ENCODE peak calls at places on chromosomes 5 and 9, in seven cellular contexts. P is cardiac fibroblast, E is brain microvascular endothelial cell, M is OCI-LY7, Q is bronchial epithelial cell, U is epithelial cell of esophagus, N is AG04449. Z is an unnamed sample.

GRCh38 chr5:139966856-139967255 is 76.2 kb downstream of the NRG2 start:
- DNase-seq in Q (no peak), E (no peak), P (no peak), U (no peak), M (no peak), N (no peak), Z (no peak)

GRCh38 chr5:31731016-31731415 is 92.1 kb downstream of the PDZD2 start:
- DNase-seq in E (no peak), Q (no peak), P (no peak), U (no peak), M (no peak), N (no peak), Z (no peak)

GRCh38 chr9:69120380-69121154 is 53.5 kb upstream of the TJP2 start:
- DNase-seq in E (no peak), P (no peak), N (no peak), Q (peak), U (peak), M (peak), Z (no peak)

GRCh38 chr9:126097679-126098078 is 228.9 kb upstream of the MVB12B start:
- DNase-seq in P (no peak), Q (no peak), U (no peak), N (no peak), M (no peak), E (no peak), Z (no peak)

GRCh38 chr9:15711531-15712295 is 158.9 kb downstream of the CCDC171 start:
- DNase-seq in Q (peak), N (no peak), P (peak), M (no peak), U (peak), E (no peak), Z (peak)

GRCh38 chr5:9437741-9438240 is 108.1 kb downstream of the SEMA5A start:
- DNase-seq in Q (peak), P (peak), U (peak), M (no peak), N (peak), E (peak), Z (peak)

GRCh38 chr9:128494108-128494742 is 10.3 kb upstream of the GLE1 start:
- DNase-seq in E (peak), P (peak), M (no peak), U (no peak), Q (no peak), N (no peak), Z (no peak)

GRCh38 chr9:5430912-5431311 is 6.8 kb downstream of the PLGRKT start:
- DNase-seq in E (no peak), N (no peak), Q (no peak), P (no peak), M (no peak), U (no peak), Z (no peak)

GRCh38 chr9:79692857-79693571 is 121.2 kb downstream of the TLE4 start:
- DNase-seq in M (no peak), P (no peak), N (no peak), E (peak), Q (no peak), U (no peak), Z (no peak)

GRCh38 chr5:56588636-56589485 is 226.5 kb upstream of the MAP3K1 start:
- DNase-seq in E (no peak), P (no peak), M (peak), N (no peak), Q (no peak), U (no peak), Z (no peak)

GRCh38 chr5:133520991-133521706 is 91.2 kb downstream of the FSTL4 start:
- DNase-seq in P (no peak), Q (no peak), N (no peak), U (no peak), M (no peak), E (no peak), Z (no peak)

GRCh38 chr5:150068472-150068871 is 17.9 kb downstream of the CSF1R start:
- DNase-seq in N (no peak), Q (no peak), U (no peak), E (no peak), P (peak), M (no peak), Z (no peak)

GRCh38 chr5:2886531-2886930 is 135.1 kb upstream of the IRX2 start:
- DNase-seq in N (no peak), E (no peak), P (no peak), U (no peak), Q (no peak), M (no peak), Z (no peak)

GRCh38 chr5:2883771-2884170 is 132.3 kb upstream of the IRX2 start:
- DNase-seq in E (no peak), M (no peak), N (no peak), Q (no peak), U (no peak), P (no peak), Z (no peak)

GRCh38 chr5:2888520-2889060 is 137.1 kb upstream of the IRX2 start:
- DNase-seq in N (no peak), P (no peak), M (no peak), U (no peak), Q (no peak), E (no peak), Z (no peak)

GRCh38 chr5:2889946-2890475 is 138.5 kb upstream of the IRX2 start:
- DNase-seq in U (no peak), Q (no peak), P (no peak), M (no peak), N (no peak), E (no peak), Z (no peak)

DNA sequence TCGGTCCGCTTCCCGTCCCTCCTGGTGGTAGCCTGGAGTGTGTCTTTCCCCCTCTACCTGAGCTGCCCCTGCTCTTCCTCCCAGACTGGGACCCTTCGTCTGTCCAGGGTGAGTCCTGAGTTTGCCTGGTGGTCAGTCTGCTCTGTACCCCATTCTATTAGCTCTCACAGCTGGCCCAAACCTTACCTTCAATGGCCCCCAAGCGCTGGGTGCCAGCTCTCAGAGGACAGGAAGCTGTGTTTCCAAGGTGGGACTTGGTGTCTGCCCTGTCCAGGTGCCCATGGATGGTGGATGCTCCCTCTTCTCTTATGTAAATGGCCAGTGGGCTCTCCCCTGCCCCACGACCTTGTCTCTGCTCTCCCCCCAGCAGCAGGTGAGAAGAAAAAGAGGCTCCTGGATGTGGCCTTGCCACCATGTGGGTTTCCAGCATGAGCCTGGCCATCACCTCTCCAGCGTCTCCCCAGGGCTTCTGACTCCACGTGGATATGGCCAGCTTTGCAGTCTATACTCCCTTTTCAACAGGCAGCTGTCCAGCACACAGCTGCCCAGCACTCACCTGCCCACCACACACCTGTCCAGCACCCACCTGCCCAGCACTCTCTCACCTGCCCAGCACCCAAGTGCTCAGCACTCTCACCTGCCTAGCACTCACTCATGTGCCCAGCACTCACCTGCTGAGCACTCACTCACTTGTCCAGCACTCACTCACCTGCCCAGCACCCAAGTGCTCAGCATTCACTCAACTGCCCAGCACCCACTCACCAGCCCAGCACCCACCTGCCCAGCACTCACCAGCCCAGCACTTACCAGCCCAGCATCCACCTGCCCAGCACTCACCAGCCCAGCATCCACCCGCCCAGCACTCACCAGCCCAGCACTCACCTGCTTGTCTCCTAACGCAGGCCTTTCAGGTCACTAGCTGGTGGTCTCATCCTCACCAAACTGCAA is 136.2 kb upstream of the IRX2 start:
- DNase-seq in M (no peak), E (no peak), U (no peak), P (no peak), N (no peak), Q (no peak), Z (no peak)
- H3K4me3 ChIP-seq in M (no peak), E (no peak), U (no peak), P (no peak), N (no peak), Q (no peak), Z (no peak)

GRCh38 chr5:142770650-142771609 is 753 bp downstream of the ARHGAP26 start:
- DNase-seq in M (peak), P (peak), N (no peak), U (peak), E (peak), Q (peak), Z (peak)
- TF ChIP-seq CTCF in M (peak), P (no peak), N (peak), U (no peak), E (no peak), Q (peak), Z (no peak)

DNA sequence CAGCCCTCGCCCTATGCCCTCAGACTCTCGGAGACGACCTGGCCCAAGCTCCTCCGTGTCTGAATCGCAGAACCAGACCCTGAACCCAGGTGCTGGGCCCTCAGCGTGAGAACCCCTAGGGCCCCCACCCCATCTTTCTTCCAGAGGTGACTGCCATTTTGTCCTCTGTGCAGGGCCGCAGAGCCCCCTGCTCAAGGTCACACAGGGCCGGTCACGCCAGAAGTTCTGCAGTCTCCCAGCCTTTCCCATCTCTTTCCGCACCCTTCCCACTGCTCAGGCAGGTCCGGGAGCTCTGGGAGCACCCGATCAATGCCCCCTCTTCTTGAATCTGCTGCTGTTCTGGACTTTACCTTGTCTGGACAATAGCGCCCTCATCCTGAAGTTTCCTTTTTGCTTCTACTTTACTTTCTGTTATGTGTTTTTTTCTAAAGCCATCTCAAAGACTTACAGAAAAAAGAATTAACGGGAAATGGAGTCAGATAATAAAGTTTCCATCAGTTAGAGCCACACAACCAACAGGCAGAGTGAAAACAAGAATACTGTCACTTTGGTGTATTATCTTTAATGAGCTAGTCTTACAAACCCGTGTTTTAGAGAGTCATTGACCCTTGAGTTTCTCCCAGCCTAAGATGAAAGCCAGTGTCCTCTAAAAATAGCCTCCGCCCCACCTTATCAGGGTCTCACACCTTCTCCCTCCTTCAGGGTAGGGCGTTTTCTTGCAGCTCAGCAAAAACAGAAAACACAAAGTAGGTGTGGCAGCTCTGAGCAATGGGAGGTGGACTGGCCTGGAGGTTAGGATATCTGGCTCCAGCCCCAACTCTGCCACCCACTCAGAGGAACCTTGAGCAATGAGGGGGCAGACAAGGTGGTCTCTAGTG is 1.8 kb downstream of the TMOD1 start:
- DNase-seq in N (no peak), U (no peak), M (no peak), P (no peak), Q (no peak), E (no peak), Z (no peak)
- H3K4me3 ChIP-seq in N (no peak), U (no peak), M (no peak), P (no peak), Q (no peak), E (no peak), Z (no peak)

GRCh38 chr5:2910401-2911175 is 159.1 kb upstream of the IRX2 start:
- DNase-seq in E (no peak), U (no peak), Q (no peak), N (no peak), P (no peak), M (no peak), Z (no peak)
- TF ChIP-seq CTCF in E (no peak), U (no peak), Q (no peak), N (no peak), P (no peak), M (no peak), Z (no peak)

GRCh38 chr9:38059233-38059936 is 9.6 kb downstream of the SHB start:
- DNase-seq in N (no peak), E (no peak), P (no peak), M (no peak), U (no peak), Q (peak), Z (peak)
- H3K4me3 ChIP-seq in N (no peak), E (no peak), P (no peak), M (no peak), U (no peak), Q (no peak), Z (no peak)

DNA sequence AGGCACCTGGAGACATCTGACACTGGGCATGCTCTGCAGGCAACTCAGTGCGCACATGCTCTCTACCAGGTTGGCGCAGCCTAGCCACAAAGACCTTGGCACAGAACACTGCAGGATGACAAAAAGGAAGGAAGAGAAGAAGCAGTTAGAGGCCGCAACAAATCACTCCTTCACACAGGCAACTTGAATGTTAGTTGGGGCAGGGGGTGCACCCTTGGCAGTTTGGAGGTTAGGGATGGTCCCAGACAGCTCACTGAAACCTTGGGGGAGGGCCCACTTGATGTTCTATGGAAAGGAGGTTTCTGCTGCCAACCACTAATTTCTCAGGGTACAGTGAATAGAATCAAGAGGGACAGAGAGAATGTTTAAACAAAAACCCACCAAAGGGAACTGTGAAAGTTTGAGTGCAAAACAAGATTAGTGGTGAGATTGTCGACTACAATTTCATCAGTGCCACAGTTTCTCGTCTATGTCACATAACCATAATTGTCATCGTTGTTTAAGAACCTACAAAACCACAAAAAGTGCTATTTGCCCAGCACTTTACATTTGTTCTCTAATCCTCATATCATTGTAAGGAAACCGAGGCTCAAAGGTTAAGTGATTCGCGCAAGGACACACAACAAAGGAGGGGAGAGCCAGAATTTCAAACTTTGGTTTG is 48.7 kb downstream of the FBXW11 start:
- DNase-seq in N (no peak), Q (peak), E (no peak), P (no peak), U (no peak), M (no peak), Z (no peak)
- TF ChIP-seq CTCF in N (no peak), Q (no peak), E (no peak), P (no peak), U (no peak), M (no peak), Z (no peak)

DNA sequence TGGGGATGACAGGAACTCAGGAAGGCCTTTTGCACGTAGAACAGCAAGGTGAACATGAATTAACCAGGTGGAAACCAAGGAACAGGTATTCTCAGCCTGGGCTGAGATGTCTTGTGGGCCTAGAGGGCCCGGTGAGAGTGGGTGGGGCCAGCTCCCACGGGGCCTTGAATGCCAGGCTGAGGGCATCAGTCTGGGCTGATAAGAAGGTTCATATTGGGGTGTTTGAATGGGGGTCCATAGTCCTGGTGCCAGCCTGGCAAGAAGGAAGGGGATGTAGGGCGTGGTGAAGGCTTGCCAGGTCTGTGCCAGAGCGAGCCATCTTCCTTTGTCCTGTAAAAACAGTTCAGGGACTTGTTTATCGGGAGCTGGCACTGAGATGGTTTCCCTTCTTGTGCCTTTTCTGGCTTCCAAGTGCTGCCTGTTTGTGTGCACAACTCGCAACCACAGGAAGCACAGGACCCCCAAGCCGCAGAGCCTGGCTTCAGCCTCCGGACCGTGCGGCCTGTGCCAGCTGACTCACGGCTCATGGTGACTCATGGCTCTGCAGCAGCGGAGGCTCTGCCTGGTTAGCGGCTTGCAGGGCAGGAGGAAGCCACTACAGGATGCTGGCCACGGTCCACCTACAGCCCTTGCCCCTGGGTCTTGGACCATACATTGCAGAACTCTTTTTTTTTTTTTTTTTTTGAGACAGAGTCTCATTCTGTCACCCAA is 2.4 kb downstream of the CARD19 start:
- DNase-seq in U (peak), M (no peak), P (peak), Q (peak), N (peak), E (peak), Z (peak)
- H3K4me3 ChIP-seq in U (no peak), M (no peak), P (peak), Q (no peak), N (peak), E (peak), Z (peak)

GRCh38 chr5:179805529-179806249 is 977 bp downstream of the MGAT4B start:
- DNase-seq in E (no peak), U (peak), P (peak), M (peak), N (no peak), Q (no peak), Z (no peak)
- TF ChIP-seq CTCF in E (no peak), U (no peak), P (no peak), M (peak), N (no peak), Q (no peak), Z (no peak)

DNA sequence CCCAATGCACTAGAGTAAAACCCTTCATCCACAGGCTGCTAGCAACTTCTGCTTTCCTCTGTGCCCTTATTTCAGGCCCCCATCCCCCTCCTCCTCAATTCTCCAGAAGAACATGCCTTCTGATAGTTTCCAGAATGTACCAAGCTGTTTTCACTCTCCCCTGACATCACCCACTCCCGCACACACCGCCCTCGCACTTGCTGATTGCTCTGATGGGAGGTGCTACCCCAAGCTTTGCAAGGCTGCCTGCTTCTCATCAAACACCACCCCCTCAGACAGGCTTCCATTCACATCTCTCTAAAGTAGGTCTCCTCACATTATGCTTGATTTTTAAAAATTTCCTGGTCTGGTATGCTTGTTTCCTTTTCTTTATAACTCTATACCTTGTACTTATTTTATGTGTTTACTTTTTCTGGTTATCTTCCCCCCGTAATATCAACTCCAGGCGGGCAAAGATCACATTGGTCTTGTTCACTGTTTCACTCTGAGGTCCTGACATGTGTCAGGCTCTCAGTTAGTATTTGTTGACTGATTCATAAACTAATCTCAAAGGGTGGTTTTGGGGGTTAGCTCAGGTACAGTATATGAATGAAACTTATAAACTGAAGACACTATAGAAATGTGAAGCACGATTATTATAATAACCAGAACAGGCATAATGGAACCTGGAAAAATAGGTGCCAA is 91.0 kb upstream of the C9orf72 start:
- DNase-seq in P (no peak), M (no peak), Q (no peak), E (no peak), N (no peak), U (no peak), Z (no peak)
- H3K4me3 ChIP-seq in P (no peak), M (no peak), Q (no peak), E (no peak), N (no peak), U (no peak), Z (no peak)